ENCODE peak calls at places on chromosomes 2 and 18, in ten cellular contexts. A, M, F, D, L, X, Q, K, S and H are unnamed samples.

GRCh38 chr2:151388011-151388410 is 21.7 kb upstream of the RIF1 start:
- DNase-seq in M (no peak), L (no peak), F (no peak), S (no peak), D (no peak), X (no peak), A (no peak), K (no peak), Q (no peak), H (no peak)

GRCh38 chr2:14261771-14262170 is 370.7 kb upstream of the LRATD1 start:
- DNase-seq in S (peak), M (no peak), Q (no peak), X (no peak), A (no peak), K (no peak), D (no peak), L (no peak), F (no peak), H (no peak)

GRCh38 chr2:169573160-169573973 is at the start of gene FASTKD1:
- DNase-seq in X (peak), M (peak), A (peak), F (peak), S (peak), L (peak), Q (peak), D (peak), K (peak), H (peak)

GRCh38 chr2:24830786-24831185 is 37.6 kb downstream of the CENPO start:
- DNase-seq in Q (no peak), F (no peak), M (no peak), A (peak), S (no peak), D (no peak), X (no peak), L (no peak), K (no peak), H (no peak)

GRCh38 chr18:11994708-11995444 is 13.6 kb downstream of the IMPA2 start:
- DNase-seq in S (no peak), K (peak), L (peak), A (peak), D (peak), M (peak), X (no peak), Q (no peak), F (peak), H (no peak)

GRCh38 chr2:67400560-67401464 is 3.7 kb downstream of the ETAA1 start:
- DNase-seq in L (no peak), M (no peak), K (no peak), D (no peak), S (peak), X (no peak), F (no peak), Q (no peak), A (no peak), H (no peak)

GRCh38 chr2:217743407-217743806 is 259.4 kb downstream of the TNS1 start:
- DNase-seq in F (no peak), M (no peak), K (no peak), D (no peak), A (no peak), Q (no peak), S (no peak), L (no peak), X (no peak), H (no peak)

GRCh38 chr2:183522441-183522840 is 398.2 kb downstream of the NUP35 start:
- DNase-seq in F (no peak), D (no peak), M (no peak), K (no peak), L (no peak), Q (no peak), X (no peak), A (no peak), S (peak), H (no peak)

GRCh38 chr18:136433-136832 is 21.9 kb upstream of the USP14 start:
- DNase-seq in M (no peak), X (no peak), A (no peak), K (no peak), S (no peak), L (no peak), Q (no peak), D (no peak), F (no peak), H (no peak)

GRCh38 chr2:222959358-222959757 is 92.6 kb upstream of the KCNE4 start:
- DNase-seq in Q (no peak), D (no peak), X (no peak), L (no peak), K (no peak), M (no peak), F (peak), A (no peak), S (peak), H (no peak)

GRCh38 chr2:219728993-219729487 is 101.6 kb downstream of the SLC4A3 start:
- DNase-seq in D (no peak), Q (no peak), A (no peak), F (no peak), L (no peak), X (no peak), S (no peak), K (no peak), M (no peak), H (no peak)

GRCh38 chr2:240189686-240190085 is 49.2 kb upstream of the OTOS start:
- DNase-seq in L (no peak), X (no peak), M (no peak), K (no peak), Q (no peak), A (peak), D (no peak), S (no peak), F (no peak), H (no peak)

GRCh38 chr18:37778417-37779165 is 213.0 kb upstream of the CELF4 start:
- DNase-seq in X (no peak), K (peak), A (peak), D (peak), F (peak), S (peak), L (peak), M (peak), Q (no peak), H (no peak)

GRCh38 chr2:113173563-113174368 is at the start of gene PSD4:
- DNase-seq in A (peak), L (peak), Q (no peak), M (peak), D (peak), K (peak), X (peak), S (no peak), F (no peak), H (peak)

GRCh38 chr18:27778441-27778840 is 398.5 kb downstream of the CDH2 start:
- DNase-seq in X (no peak), K (no peak), L (no peak), A (no peak), Q (no peak), D (no peak), S (peak), F (peak), M (no peak), H (no peak)

GRCh38 chr18:37270046-37270665 is 295.4 kb downstream of the CELF4 start:
- DNase-seq in M (peak), K (peak), A (no peak), Q (peak), S (peak), X (peak), L (peak), D (no peak), F (peak), H (no peak)

GRCh38 chr18:2903006-2903405 is 56.2 kb downstream of the EMILIN2 start:
- DNase-seq in D (no peak), Q (peak), F (peak), M (peak), S (peak), K (peak), X (no peak), L (no peak), A (no peak), H (no peak)

GRCh38 chr2:10400568-10400977 is 47.6 kb downstream of the ODC1 start:
- DNase-seq in A (peak), M (peak), F (no peak), L (peak), K (peak), S (no peak), Q (no peak), X (no peak), D (peak), H (no peak)

GRCh38 chr18:77112161-77112801 is 20.3 kb downstream of the MBP start:
- DNase-seq in Q (no peak), M (no peak), F (no peak), S (no peak), D (no peak), X (no peak), L (peak), A (no peak), K (no peak), H (no peak)

GRCh38 chr2:1590611-1591460 is 153.5 kb downstream of the PXDN start:
- DNase-seq in L (peak), D (peak), F (no peak), Q (no peak), S (no peak), K (no peak), M (no peak), A (no peak), X (no peak), H (no peak)

GRCh38 chr2:95391641-95392310 is 10.7 kb upstream of the FAHD2A start:
- DNase-seq in X (no peak), D (no peak), M (no peak), Q (no peak), L (no peak), S (no peak), A (peak), K (no peak), F (peak), H (no peak)

GRCh38 chr18:61669320-61669719 is 223.5 kb downstream of the RNF152 start:
- DNase-seq in M (no peak), X (no peak), F (no peak), Q (no peak), S (peak), L (no peak), K (no peak), A (no peak), D (no peak), H (no peak)

GRCh38 chr2:159226059-159226461 is 60.4 kb downstream of the WDSUB1 start:
- DNase-seq in A (no peak), S (peak), M (no peak), Q (no peak), X (no peak), F (no peak), L (no peak), K (no peak), D (no peak), H (no peak)

GRCh38 chr2:190802133-190802532 is 78.5 kb upstream of the GLS start:
- DNase-seq in Q (no peak), S (no peak), M (no peak), F (no peak), X (no peak), L (no peak), A (no peak), K (no peak), D (no peak), H (no peak)

GRCh38 chr2:43024515-43024962 is 201.9 kb downstream of the ZFP36L2 start:
- DNase-seq in D (no peak), X (peak), F (peak), S (peak), A (peak), M (peak), L (peak), Q (no peak), K (peak), H (no peak)

GRCh38 chr2:96530474-96531357 is 5.8 kb upstream of the ARID5A start:
- DNase-seq in F (no peak), A (no peak), S (no peak), Q (no peak), D (no peak), M (no peak), K (no peak), L (peak), X (no peak), H (no peak)
- H3K4me3 ChIP-seq in F (no peak), A (no peak), S (no peak), Q (no peak), D (no peak), M (no peak), K (no peak), L (no peak), X (no peak), H (no peak)

GRCh38 chr2:20203521-20204225 is 21.3 kb downstream of the SDC1 start:
- DNase-seq in S (no peak), K (no peak), X (no peak), Q (no peak), A (no peak), L (peak), D (no peak), F (no peak), M (no peak), H (no peak)
- TF ChIP-seq CTCF in S (no peak), K (no peak), X (no peak), Q (no peak), A (no peak), L (no peak), D (no peak), F (no peak), M (no peak), H (no peak)

GRCh38 chr2:172819943-172820342 is 84.3 kb downstream of the RAPGEF4 start:
- DNase-seq in M (no peak), D (no peak), L (no peak), X (no peak), K (no peak), Q (no peak), S (no peak), A (no peak), F (no peak), H (no peak)

GRCh38 chr2:172822585-172822984 is 86.9 kb downstream of the RAPGEF4 start:
- DNase-seq in L (no peak), K (no peak), S (no peak), Q (no peak), M (no peak), A (no peak), X (no peak), D (no peak), F (no peak), H (no peak)

GRCh38 chr2:172817411-172817810 is 81.8 kb downstream of the RAPGEF4 start:
- DNase-seq in X (no peak), S (no peak), D (no peak), M (no peak), A (no peak), K (no peak), Q (no peak), F (no peak), L (no peak), H (no peak)

GRCh38 chr2:172823451-172823850 is 87.8 kb downstream of the RAPGEF4 start:
- DNase-seq in K (no peak), A (no peak), F (no peak), M (no peak), D (no peak), X (no peak), Q (no peak), L (no peak), S (no peak), H (no peak)

DNA sequence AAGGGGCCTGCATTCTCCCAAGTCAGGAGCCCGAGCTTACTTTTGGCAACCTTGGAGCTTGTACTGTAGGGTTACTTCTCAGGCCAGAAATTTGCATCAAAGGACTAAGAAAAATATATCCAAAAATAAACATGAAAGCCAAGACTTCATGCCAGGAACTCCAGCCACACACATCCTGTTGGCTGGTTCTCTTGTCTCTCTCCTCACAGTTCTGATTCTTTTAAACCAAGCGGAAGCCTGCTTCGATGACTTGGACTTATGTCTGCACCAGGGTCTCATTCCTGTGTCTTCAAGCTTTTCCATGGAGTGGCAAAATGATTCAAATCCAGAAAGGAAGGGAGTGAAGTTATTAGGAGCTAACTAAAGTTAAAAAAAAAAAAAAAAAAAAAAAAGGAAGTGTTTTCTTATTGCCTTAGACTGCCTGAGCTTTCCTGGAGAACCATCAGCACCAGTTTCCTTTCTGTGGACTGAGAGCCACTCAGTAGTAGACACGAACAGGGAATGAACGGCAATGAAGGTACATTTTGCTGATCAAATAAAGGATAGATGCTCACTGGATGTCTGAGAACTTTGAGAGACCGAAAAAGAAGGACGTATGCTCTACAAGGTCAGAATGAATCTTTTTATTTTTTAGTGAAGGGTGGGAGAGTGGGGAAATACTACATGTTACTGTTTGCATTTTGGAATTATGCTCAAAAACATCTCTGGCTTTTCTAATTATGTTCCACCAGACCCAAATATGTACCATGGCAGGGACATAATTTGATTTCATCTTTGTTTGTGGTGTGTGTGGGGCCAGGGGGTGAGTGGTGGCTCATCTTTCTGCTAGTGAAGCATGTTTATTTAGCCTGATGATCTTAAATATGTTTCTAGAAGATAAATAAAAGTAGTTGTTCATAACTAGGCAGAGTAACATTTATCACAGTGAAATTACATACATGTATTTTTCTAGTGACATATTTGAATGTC is 86.0 kb downstream of the RAPGEF4 start:
- DNase-seq in A (no peak), Q (no peak), M (no peak), F (no peak), K (no peak), S (peak), L (no peak), X (no peak), D (no peak), H (no peak)
- H3K4me3 ChIP-seq in A (no peak), Q (no peak), M (no peak), F (no peak), K (no peak), S (no peak), L (no peak), X (no peak), D (peak), H (no peak)

GRCh38 chr2:101777337-101777736 is 79.8 kb downstream of the MAP4K4 start:
- DNase-seq in X (no peak), K (no peak), A (no peak), M (no peak), S (no peak), D (no peak), F (no peak), Q (no peak), L (no peak), H (no peak)

GRCh38 chr2:101775092-101775491 is 77.6 kb downstream of the MAP4K4 start:
- DNase-seq in X (no peak), L (no peak), A (no peak), D (no peak), M (no peak), F (no peak), Q (no peak), K (no peak), S (no peak), H (no peak)

GRCh38 chr2:101778102-101778501 is 80.6 kb downstream of the MAP4K4 start:
- DNase-seq in S (no peak), F (no peak), Q (no peak), D (no peak), X (no peak), A (no peak), K (no peak), L (no peak), M (no peak), H (no peak)

GRCh38 chr2:101775636-101776035 is 78.1 kb downstream of the MAP4K4 start:
- DNase-seq in F (no peak), X (no peak), K (no peak), A (no peak), S (no peak), D (no peak), L (no peak), Q (no peak), M (no peak), H (no peak)

DNA sequence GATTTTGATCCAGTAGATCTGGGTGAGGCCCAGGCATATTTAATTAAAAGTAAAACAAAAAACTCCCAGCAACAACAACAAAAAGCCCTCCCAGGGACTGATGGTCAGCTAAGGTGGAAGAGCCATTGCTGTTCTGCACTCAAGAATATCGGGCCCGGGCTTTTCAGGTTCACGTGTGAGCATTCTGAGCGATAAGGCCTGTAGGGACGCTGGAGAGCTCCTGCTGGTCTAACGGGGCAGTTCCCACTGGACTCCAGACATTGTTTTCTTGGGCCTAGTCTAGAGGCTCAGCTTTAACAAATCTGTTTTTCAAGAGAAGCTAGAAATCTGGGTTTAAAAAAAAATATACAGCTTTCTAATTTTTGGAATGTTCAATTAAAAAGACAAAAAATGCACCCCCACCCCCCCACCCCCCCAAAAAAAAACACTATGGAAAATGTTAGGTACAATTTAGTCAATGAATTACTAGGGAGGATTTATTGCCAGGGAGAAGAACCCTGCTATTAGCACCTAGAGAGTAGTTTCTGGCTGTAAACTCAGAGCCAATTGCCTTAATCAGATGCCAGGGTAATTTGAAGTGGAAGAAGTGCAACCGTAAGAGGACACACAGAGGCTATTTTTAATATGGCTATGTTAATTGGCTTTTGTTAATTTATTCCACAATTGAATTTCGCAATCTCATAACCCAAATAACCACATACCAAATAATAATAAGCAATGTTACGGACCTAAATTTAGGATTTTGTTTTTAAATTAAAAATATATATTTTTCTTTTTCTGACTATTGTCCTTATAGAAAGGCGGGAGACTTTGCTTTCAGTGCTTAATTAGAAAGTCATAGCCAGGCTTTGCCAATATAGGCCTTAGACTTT is 78.9 kb downstream of the MAP4K4 start:
- DNase-seq in K (no peak), Q (no peak), D (no peak), M (no peak), L (no peak), S (no peak), A (no peak), X (no peak), F (peak), H (no peak)
- TF ChIP-seq CTCF in K (no peak), Q (no peak), D (no peak), M (no peak), L (no peak), S (peak), A (no peak), X (no peak), F (peak), H (no peak)

GRCh38 chr2:172086349-172087190 is 1.3 kb downstream of the DLX1 start:
- DNase-seq in L (no peak), A (peak), M (peak), S (no peak), F (peak), Q (no peak), X (no peak), K (peak), D (no peak), H (no peak)
- H3K4me3 ChIP-seq in L (no peak), A (no peak), M (no peak), S (no peak), F (no peak), Q (peak), X (no peak), K (no peak), D (no peak), H (peak)

GRCh38 chr2:20225294-20226151 is 593 bp upstream of the SDC1 start:
- DNase-seq in X (no peak), L (peak), D (peak), A (peak), Q (no peak), S (peak), F (peak), M (peak), K (peak), H (no peak)
- TF ChIP-seq CTCF in X (no peak), L (peak), D (peak), A (peak), Q (peak), S (peak), F (peak), M (peak), K (peak), H (peak)

GRCh38 chr2:57890993-57891688 is 155.5 kb upstream of the VRK2 start:
- DNase-seq in S (no peak), M (peak), F (no peak), A (no peak), L (no peak), X (no peak), D (no peak), K (peak), Q (no peak), H (no peak)
- H3K4me3 ChIP-seq in S (no peak), M (no peak), F (no peak), A (no peak), L (no peak), X (no peak), D (no peak), K (no peak), Q (no peak), H (no peak)